ENCODE peak calls at places on chromosomes 6 and 20, in six cellular contexts. O is GM23338, A is endothelial cell of umbilical vein, D is upper lobe of left lung, K is Panc1, T is SK-N-SH. Q is an unnamed sample.
A peak's percentile ranks its signal among the peaks of the same experiment; 100 is the strongest.

GRCh38 chr6:21611485-21611884 is 17.9 kb downstream of the SOX4 start:
- DNase-seq in O (no peak), A (no peak), D (no peak), K (no peak), T (peak; percentile 33), Q (no peak)

GRCh38 chr20:40564997-40565680 is 123.9 kb downstream of the MAFB start:
- DNase-seq in O (no peak), A (peak; percentile 9), D (no peak), K (no peak), T (no peak), Q (peak; percentile 71)

GRCh38 chr20:47854687-47855212 is 69.5 kb upstream of the SULF2 start:
- DNase-seq in O (peak; percentile 82), A (peak; percentile 64), D (no peak), K (peak; percentile 13), T (peak; percentile 58), Q (peak; percentile 58)

GRCh38 chr6:11428351-11428750 is 109.2 kb upstream of the TMEM170B start:
- DNase-seq in O (no peak), A (no peak), D (no peak), K (no peak), T (no peak), Q (no peak)

GRCh38 chr20:362271-363254 is 15.7 kb downstream of the NRSN2 start:
- DNase-seq in O (peak; percentile 68), A (peak; percentile 89), D (no peak), K (no peak), T (peak; percentile 74), Q (peak; percentile 95)

GRCh38 chr6:37182736-37183590 is 13.0 kb downstream of the PIM1 start:
- DNase-seq in O (no peak), A (no peak), D (no peak), K (no peak), T (no peak), Q (no peak)

GRCh38 chr20:35791823-35792222 is 20.0 kb downstream of the PHF20 start:
- DNase-seq in O (no peak), A (no peak), D (no peak), K (no peak), T (no peak), Q (no peak)

GRCh38 chr6:101876431-101876830 is 482.9 kb downstream of the GRIK2 start:
- DNase-seq in O (no peak), A (no peak), D (no peak), K (no peak), T (no peak), Q (no peak)

GRCh38 chr6:5695260-5696245 is 311.2 kb downstream of the NRN1 start:
- DNase-seq in O (no peak), A (peak; percentile 61), D (no peak), K (no peak), T (no peak), Q (no peak)

GRCh38 chr20:43558412-43559146 is at the start of gene SGK2:
- DNase-seq in O (no peak), A (no peak), D (no peak), K (no peak), T (no peak), Q (no peak)

GRCh38 chr20:39399463-39399862 is 437.3 kb downstream of the DHX35 start:
- DNase-seq in O (peak; percentile 2), A (no peak), D (no peak), K (no peak), T (no peak), Q (no peak)

GRCh38 chr20:5691918-5692618 is 58.1 kb upstream of the SHLD1 start:
- DNase-seq in O (no peak), A (no peak), D (no peak), K (no peak), T (no peak), Q (no peak)

GRCh38 chr6:56073761-56074160 is 173.6 kb downstream of the COL21A1 start:
- DNase-seq in O (no peak), A (no peak), D (no peak), K (no peak), T (no peak), Q (no peak)

GRCh38 chr6:56073315-56073714 is 174.1 kb downstream of the COL21A1 start:
- DNase-seq in O (no peak), A (no peak), D (no peak), K (no peak), T (no peak), Q (no peak)

GRCh38 chr6:56076033-56076432 is 171.3 kb downstream of the COL21A1 start:
- DNase-seq in O (no peak), A (no peak), D (no peak), K (no peak), T (no peak), Q (no peak)

GRCh38 chr6:56072856-56073255 is 174.5 kb downstream of the COL21A1 start:
- DNase-seq in O (no peak), A (no peak), D (no peak), K (no peak), T (no peak), Q (no peak)
- TF ChIP-seq POLR2AphosphoS5 in O (no peak), A (no peak), D (no peak), K (no peak), T (no peak), Q (no peak)

DNA sequence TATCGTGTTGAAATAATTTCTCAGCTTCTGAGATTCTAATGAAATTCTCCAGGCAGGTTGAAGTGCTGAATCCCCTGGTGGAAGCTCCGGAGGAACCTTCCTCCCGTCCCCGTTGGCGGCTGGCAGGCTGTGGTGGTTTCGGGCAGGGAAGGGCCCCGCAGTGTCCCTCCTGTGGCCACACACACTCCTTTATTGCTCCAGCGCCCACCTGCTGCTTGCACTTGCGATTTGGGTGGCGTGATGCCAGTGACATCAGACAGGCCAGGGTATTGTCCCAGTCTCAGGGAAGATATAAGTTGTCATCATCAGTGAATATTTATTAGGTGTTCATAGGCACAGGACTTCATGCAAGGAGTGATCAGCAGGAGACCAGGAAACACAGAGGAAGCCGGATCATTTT is 530.4 kb downstream of the QKI start:
- DNase-seq in O (no peak), A (no peak), D (peak; percentile 39), K (no peak), T (no peak), Q (no peak)
- TF ChIP-seq POLR2AphosphoS5 in O (no peak), A (no peak), D (no peak), K (no peak), T (no peak), Q (no peak)

DNA sequence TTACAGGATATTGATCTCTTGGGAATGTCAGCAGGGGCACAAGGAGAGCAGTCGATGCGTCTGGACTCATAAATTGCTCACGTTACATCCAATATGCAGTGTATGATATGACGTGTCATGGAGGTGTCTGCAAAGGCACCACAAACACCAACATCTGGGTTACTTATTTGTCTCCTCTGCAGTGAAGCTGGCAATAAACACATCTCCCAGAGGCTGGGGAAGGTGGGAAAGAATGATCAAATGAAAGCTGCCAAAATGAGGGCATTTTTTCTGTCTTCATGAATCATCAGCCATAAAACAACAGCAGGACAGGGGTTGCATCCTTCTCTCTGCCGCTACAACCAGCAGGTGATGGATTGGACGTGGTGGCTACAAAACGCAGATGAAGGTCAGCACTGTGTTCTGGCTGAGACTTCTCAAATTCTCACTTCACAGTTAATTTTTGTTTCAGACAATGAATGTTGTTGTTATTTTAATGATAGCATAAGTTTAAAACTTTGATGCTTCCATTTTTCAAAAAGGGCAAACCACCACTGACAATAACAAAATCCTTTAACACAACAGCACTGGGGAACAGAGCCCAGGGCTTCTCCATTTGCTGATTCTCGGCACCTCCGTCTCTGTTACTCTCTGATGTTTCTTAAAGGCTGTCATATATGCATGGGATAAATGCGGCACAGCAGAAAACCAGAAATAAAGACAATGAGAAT is 47.5 kb downstream of the ERMARD start:
- DNase-seq in O (no peak), A (no peak), D (no peak), K (no peak), T (no peak), Q (no peak)
- TF ChIP-seq POLR2AphosphoS5 in O (no peak), A (no peak), D (no peak), K (no peak), T (no peak), Q (no peak)

GRCh38 chr20:52118233-52118632 is 73.3 kb downstream of the ZFP64 start:
- DNase-seq in O (no peak), A (no peak), D (no peak), K (no peak), T (no peak), Q (no peak)
- TF ChIP-seq POLR2AphosphoS5 in O (no peak), A (no peak), D (no peak), K (no peak), T (no peak), Q (no peak)

Q was measured in HCT116.